ENCODE peak calls at places on chromosome 17, in four cellular contexts. H is endothelial cell; D is stomach; T is activated CD4-positive, alpha-beta T cell treated with anti-CD3 and anti-CD28 coated beads for 48 hours. C is an unnamed sample.
A peak's percentile ranks its signal among the peaks of the same experiment; 100 is the strongest.

GRCh38 chr17:16585796-16586195 is 16.8 kb upstream of the ZNF287 start:
- DNase-seq in H (no peak), D (no peak), T (no peak), C (no peak)

GRCh38 chr17:75806822-75807500 is 22.4 kb downstream of the UNK start:
- DNase-seq in H (no peak), D (no peak), T (no peak), C (no peak)

GRCh38 chr17:67069591-67070136 is 25.3 kb downstream of the CACNG1 start:
- DNase-seq in H (no peak), D (no peak), T (no peak), C (no peak)

GRCh38 chr17:76917829-76918228 is 49.6 kb downstream of the MGAT5B start:
- DNase-seq in H (peak; percentile 23), D (no peak), T (no peak), C (no peak)

GRCh38 chr17:7579839-7580630 is 597 bp downstream of the CD68 start:
- DNase-seq in H (no peak), D (no peak), T (peak; percentile 56), C (no peak)

GRCh38 chr17:75570034-75570676 is 17.4 kb upstream of the MYO15B start:
- DNase-seq in H (no peak), D (no peak), T (no peak), C (no peak)

GRCh38 chr17:72937687-72938086 is 154.8 kb downstream of the SLC39A11 start:
- DNase-seq in H (no peak), D (no peak), T (no peak), C (no peak)

GRCh38 chr17:18235743-18236256 is 10.4 kb downstream of the LLGL1 start:
- DNase-seq in H (no peak), D (no peak), T (peak; percentile 65), C (no peak)

GRCh38 chr17:2690165-2691068 is 21.1 kb downstream of the CLUH start:
- DNase-seq in H (no peak), D (no peak), T (no peak), C (no peak)

GRCh38 chr17:68198931-68199836 is 48.7 kb upstream of the AMZ2 start:
- DNase-seq in H (peak; percentile 27), D (no peak), T (peak; percentile 56), C (peak; percentile 26)

GRCh38 chr17:79558573-79558900 is 52.3 kb downstream of the RBFOX3 start:
- DNase-seq in H (no peak), D (no peak), T (no peak), C (no peak)

GRCh38 chr17:18862011-18862410 is 4.1 kb downstream of the PRPSAP2 start:
- DNase-seq in H (no peak), D (no peak), T (no peak), C (no peak)

GRCh38 chr17:28010406-28010805 is 32.1 kb upstream of the NLK start:
- DNase-seq in H (no peak), D (no peak), T (no peak), C (no peak)

GRCh38 chr17:2418572-2418971 is 17.7 kb upstream of the MNT start:
- DNase-seq in H (no peak), D (no peak), T (no peak), C (no peak)

GRCh38 chr17:265726-266125 is 84.3 kb upstream of the DOC2B start:
- DNase-seq in H (no peak), D (peak; percentile 16), T (no peak), C (no peak)

GRCh38 chr17:17938388-17939107 is 33.7 kb downstream of the TOM1L2 start:
- DNase-seq in H (no peak), D (no peak), T (no peak), C (no peak)

GRCh38 chr17:68600881-68601564 is at the start of gene FAM20A:
- DNase-seq in H (peak; percentile 19), D (peak; percentile 87), T (peak; percentile 27), C (no peak)

GRCh38 chr17:81914103-81914850 is 3.1 kb upstream of the PCYT2 start:
- DNase-seq in H (no peak), D (no peak), T (no peak), C (no peak)

GRCh38 chr17:49071106-49071505 is 61.5 kb upstream of the B4GALNT2 start:
- DNase-seq in H (no peak), D (no peak), T (no peak), C (no peak)

GRCh38 chr17:33686171-33686570 is 393.1 kb upstream of the ASIC2 start:
- DNase-seq in H (peak; percentile 47), D (no peak), T (peak; percentile 50), C (no peak)

GRCh38 chr17:17537311-17538099 is 41.3 kb upstream of the RASD1 start:
- DNase-seq in H (no peak), D (no peak), T (no peak), C (no peak)

C was measured in NCI-H748 treated with DMSO at 0.1 percent for 48 hours.